ENCODE peak calls at places on chromosomes 1 and 21, in six cellular contexts. X, L, W, B, U and Q are unnamed samples.

GRCh38 chr1:170929835-170930554 is 5.3 kb upstream of the MROH9 start:
- DNase-seq in L (no peak), B (peak; percentile 87), W (peak; percentile 0), U (peak; percentile 89), X (peak; percentile 25), Q (peak; percentile 29)

GRCh38 chr1:43874716-43875115 is 58.9 kb upstream of the ARTN start:
- DNase-seq in U (no peak), W (no peak), B (no peak), L (no peak), X (no peak), Q (no peak)

GRCh38 chr21:45293726-45294401 is 6.2 kb upstream of the POFUT2 start:
- DNase-seq in W (no peak), U (no peak), L (no peak), X (no peak), B (no peak), Q (peak; percentile 3)

GRCh38 chr1:67754526-67754920 is 69.5 kb downstream of the GADD45A start:
- DNase-seq in B (no peak), X (no peak), L (no peak), W (no peak), U (no peak), Q (no peak)

GRCh38 chr1:29392036-29392435 is 155.7 kb downstream of the PTPRU start:
- DNase-seq in L (no peak), B (no peak), X (no peak), W (no peak), U (no peak), Q (no peak)

GRCh38 chr21:44299458-44300261 is at the start of gene PFKL:
- DNase-seq in U (peak; percentile 69), X (peak; percentile 80), W (peak; percentile 49), B (peak; percentile 75), L (no peak), Q (peak; percentile 67)

GRCh38 chr1:31390071-31390470 is 17.2 kb upstream of the FABP3 start:
- DNase-seq in B (no peak), L (no peak), W (no peak), X (no peak), U (no peak), Q (no peak)

GRCh38 chr1:86503477-86504129 is 34.9 kb downstream of the CLCA1 start:
- DNase-seq in L (no peak), X (peak; percentile 27), U (no peak), B (peak; percentile 23), W (no peak), Q (peak; percentile 28)

GRCh38 chr1:41371630-41372599 is 10.7 kb downstream of the FOXO6 start:
- DNase-seq in X (peak; percentile 77), L (no peak), B (peak; percentile 23), U (peak; percentile 73), W (peak; percentile 41), Q (no peak)

GRCh38 chr1:4271338-4271998 is 371.4 kb upstream of the C1orf174 start:
- DNase-seq in X (no peak), L (no peak), B (no peak), U (no peak), W (no peak), Q (no peak)

GRCh38 chr1:204169871-204170270 is 3.7 kb upstream of the REN start:
- DNase-seq in U (no peak), W (no peak), B (no peak), L (no peak), X (no peak), Q (no peak)

GRCh38 chr1:19799877-19800804 is at the start of gene TMCO4:
- DNase-seq in L (peak; percentile 8), X (peak; percentile 52), U (peak; percentile 44), W (no peak), B (peak; percentile 88), Q (peak; percentile 21)

GRCh38 chr1:7572654-7573152 is 198.4 kb upstream of the VAMP3 start:
- DNase-seq in U (no peak), X (no peak), W (no peak), B (no peak), L (no peak), Q (no peak)

GRCh38 chr1:3072948-3073519 is 4.0 kb downstream of the PRDM16 start:
- DNase-seq in B (no peak), L (no peak), W (no peak), U (no peak), X (no peak), Q (no peak)

GRCh38 chr1:205834751-205835150 is 15.2 kb downstream of the PM20D1 start:
- DNase-seq in U (no peak), B (no peak), L (no peak), W (no peak), X (no peak), Q (no peak)

GRCh38 chr1:8851060-8851459 is 27.4 kb downstream of the ENO1 start:
- DNase-seq in B (no peak), L (no peak), U (no peak), W (no peak), X (no peak), Q (no peak)

GRCh38 chr1:226365831-226366231 is 42.1 kb downstream of the PARP1 start:
- DNase-seq in W (no peak), B (peak; percentile 19), L (no peak), U (no peak), X (no peak), Q (no peak)

GRCh38 chr1:183289104-183289503 is 103.0 kb downstream of the LAMC2 start:
- DNase-seq in U (no peak), W (no peak), X (no peak), L (no peak), B (no peak), Q (no peak)

GRCh38 chr1:8217011-8217711 is 100.8 kb upstream of the SLC45A1 start:
- DNase-seq in X (peak; percentile 67), L (no peak), W (no peak), B (peak; percentile 41), U (no peak), Q (peak; percentile 39)

GRCh38 chr1:241639653-241640148 is 468 bp downstream of the CHML start:
- DNase-seq in W (no peak), X (peak; percentile 61), B (no peak), U (no peak), L (no peak), Q (peak; percentile 33)

GRCh38 chr1:53369034-53369750 is 41.3 kb upstream of the LRP8 start:
- DNase-seq in B (no peak), X (no peak), W (no peak), U (no peak), L (no peak), Q (no peak)

GRCh38 chr1:51417496-51418383 is 87.4 kb upstream of the TTC39A start:
- DNase-seq in X (no peak), B (peak; percentile 76), L (no peak), W (no peak), U (no peak), Q (no peak)

GRCh38 chr1:210691039-210691438 is 362.3 kb downstream of the HHAT start:
- DNase-seq in L (no peak), U (no peak), X (no peak), W (no peak), B (no peak), Q (no peak)

GRCh38 chr1:67053535-67053784 is 488 bp downstream of the SLC35D1 start:
- DNase-seq in B (no peak), U (no peak), L (no peak), X (peak; percentile 71), W (no peak), Q (peak; percentile 69)

GRCh38 chr1:40627987-40628902 is 37.2 kb downstream of the RIMS3 start:
- DNase-seq in L (no peak), X (no peak), U (no peak), W (no peak), B (no peak), Q (no peak)

GRCh38 chr1:20604678-20605077 is 15.8 kb downstream of the CDA start:
- DNase-seq in U (no peak), X (no peak), W (no peak), L (no peak), B (peak; percentile 65), Q (no peak)

GRCh38 chr1:3453891-3454810 is at the start of gene ARHGEF16:
- DNase-seq in B (peak; percentile 52), X (peak; percentile 79), U (no peak), L (no peak), W (no peak), Q (peak; percentile 78)

GRCh38 chr1:159197767-159198557 is 6.7 kb upstream of the ACKR1 start:
- DNase-seq in X (peak; percentile 85), U (peak; percentile 90), B (peak; percentile 76), L (no peak), W (peak; percentile 21), Q (peak; percentile 87)